ENCODE peak calls at places on chromosomes 5 and 9, in ten cellular contexts. N, Y, A, M, W, J, V, K, T and Z are unnamed samples.
A peak's percentile ranks its signal among the peaks of the same experiment; 100 is the strongest.

GRCh38 chr5:180830253-180831138 is 27.9 kb upstream of the MGAT1 start:
- DNase-seq in N (peak; percentile 70), Y (peak; percentile 55), A (peak; percentile 79), M (peak; percentile 79), W (peak; percentile 87), J (peak; percentile 85), V (peak; percentile 65), K (peak; percentile 34), T (peak; percentile 74), Z (peak; percentile 75)

GRCh38 chr9:113154471-113154870 is 3.7 kb downstream of the SLC31A2 start:
- DNase-seq in N (no peak), Y (peak; percentile 59), A (peak; percentile 77), M (no peak), W (no peak), J (no peak), V (no peak), K (no peak), T (no peak), Z (no peak)

GRCh38 chr9:82549174-82549821 is 513.6 kb downstream of the RASEF start:
- DNase-seq in N (peak; percentile 21), Y (no peak), A (no peak), M (no peak), W (no peak), J (no peak), V (no peak), K (no peak), T (no peak), Z (no peak)

GRCh38 chr9:95101326-95101725 is 216.2 kb downstream of the FANCC start:
- DNase-seq in N (no peak), Y (no peak), A (no peak), M (no peak), W (no peak), J (no peak), V (no peak), K (no peak), T (no peak), Z (no peak)

GRCh38 chr5:94440015-94440414 is 178.4 kb downstream of the KIAA0825 start:
- DNase-seq in N (no peak), Y (no peak), A (no peak), M (no peak), W (no peak), J (no peak), V (no peak), K (no peak), T (no peak), Z (no peak)

GRCh38 chr9:72207278-72207677 is 58.0 kb downstream of the GDA start:
- DNase-seq in N (peak; percentile 82), Y (no peak), A (no peak), M (no peak), W (no peak), J (no peak), V (no peak), K (no peak), T (no peak), Z (no peak)

GRCh38 chr5:1315709-1316587 is 21.1 kb upstream of the TERT start:
- DNase-seq in N (peak; percentile 99), Y (peak; percentile 82), A (peak; percentile 24), M (no peak), W (peak; percentile 94), J (peak; percentile 88), V (no peak), K (no peak), T (peak; percentile 51), Z (peak; percentile 80)

GRCh38 chr5:40227366-40227765 is 452.3 kb upstream of the PTGER4 start:
- DNase-seq in N (no peak), Y (no peak), A (no peak), M (no peak), W (no peak), J (no peak), V (no peak), K (no peak), T (no peak), Z (no peak)

GRCh38 chr9:131807131-131807990 is 67.5 kb upstream of the RAPGEF1 start:
- DNase-seq in N (no peak), Y (no peak), A (no peak), M (no peak), W (no peak), J (no peak), V (no peak), K (no peak), T (no peak), Z (no peak)

GRCh38 chr5:135013947-135014570 is 20.0 kb downstream of the PITX1 start:
- DNase-seq in N (no peak), Y (no peak), A (peak; percentile 49), M (no peak), W (no peak), J (no peak), V (peak; percentile 5), K (no peak), T (no peak), Z (no peak)

GRCh38 chr9:18338042-18338441 is 135.9 kb upstream of the ADAMTSL1 start:
- DNase-seq in N (no peak), Y (no peak), A (peak; percentile 13), M (no peak), W (no peak), J (no peak), V (no peak), K (no peak), T (no peak), Z (no peak)

GRCh38 chr9:107624216-107624948 is 134.8 kb upstream of the KLF4 start:
- DNase-seq in N (no peak), Y (peak; percentile 41), A (peak; percentile 93), M (no peak), W (no peak), J (no peak), V (no peak), K (no peak), T (no peak), Z (no peak)

GRCh38 chr9:84557751-84558150 is 111.8 kb upstream of the NTRK2 start:
- DNase-seq in N (no peak), Y (no peak), A (no peak), M (no peak), W (no peak), J (no peak), V (peak; percentile 12), K (no peak), T (no peak), Z (no peak)

GRCh38 chr5:174292348-174292747 is 246.8 kb downstream of the NSG2 start:
- DNase-seq in N (no peak), Y (no peak), A (no peak), M (no peak), W (peak; percentile 37), J (no peak), V (no peak), K (no peak), T (no peak), Z (no peak)

GRCh38 chr9:93260290-93261066 is 76.5 kb downstream of the WNK2 start:
- DNase-seq in N (no peak), Y (no peak), A (no peak), M (no peak), W (no peak), J (peak; percentile 5), V (no peak), K (no peak), T (no peak), Z (peak; percentile 13)

GRCh38 chr9:109307380-109308240 is 13.2 kb downstream of the EPB41L4B start:
- DNase-seq in N (peak; percentile 62), Y (no peak), A (no peak), M (peak; percentile 20), W (no peak), J (peak; percentile 90), V (no peak), K (no peak), T (no peak), Z (no peak)

GRCh38 chr5:3601929-3602712 is 6.5 kb downstream of the IRX1 start:
- DNase-seq in N (no peak), Y (no peak), A (peak; percentile 78), M (no peak), W (no peak), J (no peak), V (no peak), K (no peak), T (no peak), Z (no peak)

GRCh38 chr5:114438471-114438870 is 76.6 kb downstream of the KCNN2 start:
- DNase-seq in N (no peak), Y (no peak), A (no peak), M (no peak), W (no peak), J (no peak), V (no peak), K (no peak), T (no peak), Z (no peak)

GRCh38 chr9:96203867-96204412 is 98.0 kb downstream of the HSD17B3 start:
- DNase-seq in N (no peak), Y (no peak), A (no peak), M (peak; percentile 81), W (no peak), J (no peak), V (no peak), K (no peak), T (no peak), Z (no peak)

GRCh38 chr9:37423508-37423907 is 1.0 kb downstream of the GRHPR start:
- DNase-seq in N (no peak), Y (no peak), A (no peak), M (no peak), W (no peak), J (no peak), V (no peak), K (no peak), T (no peak), Z (no peak)

GRCh38 chr5:133140311-133140710 is 88.5 kb downstream of the HSPA4 start:
- DNase-seq in N (no peak), Y (no peak), A (no peak), M (no peak), W (no peak), J (no peak), V (no peak), K (no peak), T (no peak), Z (no peak)

GRCh38 chr5:73213566-73213998 is 40.6 kb downstream of the TMEM174 start:
- DNase-seq in N (no peak), Y (no peak), A (peak; percentile 69), M (no peak), W (peak; percentile 48), J (no peak), V (no peak), K (no peak), T (peak; percentile 16), Z (no peak)

GRCh38 chr5:132439521-132440206 is 50.9 kb downstream of the IRF1 start:
- DNase-seq in N (no peak), Y (peak; percentile 68), A (peak; percentile 97), M (no peak), W (peak; percentile 58), J (peak; percentile 66), V (no peak), K (no peak), T (no peak), Z (no peak)